ENCODE peak calls at places on chromosomes 16 and 17, in nine cellular contexts. W is testis, O is A549, F is Peyer's patch, Q is H54, H is adrenal gland, T is gastrocnemius medialis, X is IMR-90, A is ovary. D is an unnamed sample.

GRCh38 chr16:17408955-17409441 is 61.8 kb downstream of the XYLT1 start:
- DNase-seq in T (no peak), A (no peak), Q (no peak), F (no peak), H (no peak), O (no peak), W (no peak), X (no peak), D (no peak)

GRCh38 chr16:23256440-23256839 is 45.7 kb upstream of the SCNN1B start:
- DNase-seq in X (no peak), H (no peak), Q (no peak), F (no peak), W (no peak), T (no peak), O (no peak), A (no peak), D (no peak)

GRCh38 chr17:62380253-62380652 is at the start of gene EFCAB3:
- DNase-seq in W (no peak), Q (no peak), X (no peak), T (no peak), F (no peak), O (no peak), A (no peak), H (no peak), D (no peak)

GRCh38 chr17:77400445-77400870 is 259.7 kb downstream of the SEC14L1 start:
- DNase-seq in Q (no peak), T (no peak), X (no peak), H (no peak), O (no peak), W (no peak), F (no peak), A (no peak), D (peak)

GRCh38 chr17:74603032-74603635 is 11.1 kb upstream of the CD300LD start:
- DNase-seq in T (no peak), F (no peak), X (no peak), H (no peak), W (no peak), O (no peak), A (no peak), Q (no peak), D (no peak)

GRCh38 chr17:21042434-21043295 is at the start of gene USP22:
- DNase-seq in F (peak), A (no peak), O (peak), T (peak), X (no peak), Q (peak), W (no peak), H (no peak), D (peak)

GRCh38 chr16:72787130-72787518 is 260.8 kb downstream of the ZFHX3 start:
- DNase-seq in O (no peak), T (no peak), X (no peak), A (no peak), H (no peak), F (no peak), W (peak), Q (no peak), D (no peak)

GRCh38 chr16:67327774-67328173 is 1.2 kb downstream of the LRRC36 start:
- DNase-seq in A (no peak), O (no peak), H (no peak), X (no peak), F (no peak), Q (no peak), T (no peak), W (no peak), D (no peak)

GRCh38 chr16:85757341-85757822 is 6.5 kb upstream of the C16orf74 start:
- DNase-seq in F (no peak), A (no peak), T (no peak), O (no peak), X (peak), W (no peak), H (no peak), Q (no peak), D (no peak)

GRCh38 chr17:73401911-73402310 is 90.1 kb upstream of the CDC42EP4 start:
- DNase-seq in X (peak), Q (no peak), O (no peak), W (peak), H (peak), T (no peak), F (no peak), A (peak), D (no peak)

GRCh38 chr16:79842197-79842596 is 241.7 kb upstream of the MAF start:
- DNase-seq in W (no peak), X (no peak), H (no peak), F (no peak), O (no peak), A (no peak), Q (no peak), T (no peak), D (no peak)

GRCh38 chr16:67396159-67396774 is 3.0 kb upstream of the TPPP3 start:
- DNase-seq in X (peak), O (peak), Q (peak), T (peak), W (peak), H (peak), A (peak), F (peak), D (peak)

GRCh38 chr16:15829460-15829859 is 27.4 kb downstream of the MYH11 start:
- DNase-seq in A (peak), W (peak), X (peak), F (no peak), T (peak), H (peak), Q (no peak), O (no peak), D (peak)

GRCh38 chr17:6070280-6070894 is at the start of gene WSCD1:
- DNase-seq in O (peak), Q (no peak), H (peak), A (no peak), X (no peak), W (peak), T (no peak), F (peak), D (peak)

GRCh38 chr17:55171634-55172328 is 93.0 kb upstream of the HLF start:
- DNase-seq in O (no peak), T (no peak), H (no peak), X (no peak), W (no peak), A (no peak), F (no peak), Q (no peak), D (no peak)

GRCh38 chr16:51577621-51578303 is 426.7 kb upstream of the SALL1 start:
- DNase-seq in O (no peak), Q (no peak), X (peak), A (no peak), H (no peak), W (no peak), T (no peak), F (no peak), D (no peak)

GRCh38 chr16:50121721-50122445 is 31.2 kb upstream of the TENT4B start:
- DNase-seq in W (no peak), Q (no peak), T (no peak), F (no peak), H (no peak), A (no peak), O (no peak), X (no peak), D (no peak)

GRCh38 chr16:26263406-26263805 is 571.6 kb downstream of the HS3ST4 start:
- DNase-seq in T (no peak), W (no peak), H (no peak), X (no peak), A (no peak), F (no peak), Q (no peak), O (no peak), D (no peak)

GRCh38 chr17:69269174-69269998 is 40.8 kb upstream of the ABCA10 start:
- DNase-seq in F (no peak), T (no peak), X (peak), A (no peak), H (no peak), W (no peak), Q (no peak), O (no peak), D (no peak)

GRCh38 chr17:82614095-82614631 is 34.1 kb downstream of the WDR45B start:
- DNase-seq in Q (no peak), W (no peak), X (no peak), T (no peak), F (no peak), O (no peak), H (no peak), A (no peak), D (no peak)

GRCh38 chr16:77306050-77306616 is 106.9 kb downstream of the SYCE1L start:
- DNase-seq in H (no peak), Q (no peak), X (no peak), W (no peak), O (no peak), T (no peak), F (no peak), A (no peak), D (no peak)

GRCh38 chr16:79528281-79528680 is 72.3 kb downstream of the MAF start:
- DNase-seq in H (no peak), O (no peak), W (no peak), X (no peak), A (no peak), F (no peak), T (no peak), Q (no peak), D (no peak)

GRCh38 chr17:81508639-81509047 is 4.0 kb downstream of the ACTG1 start:
- DNase-seq in F (no peak), A (no peak), H (no peak), Q (no peak), O (no peak), W (no peak), T (no peak), X (peak), D (no peak)

GRCh38 chr17:68576811-68577551 is 24.2 kb downstream of the FAM20A start:
- DNase-seq in Q (no peak), F (no peak), X (peak), W (peak), O (no peak), A (no peak), T (peak), H (no peak), D (no peak)

GRCh38 chr17:3766783-3767182 is 34.2 kb downstream of the ITGAE start:
- DNase-seq in Q (no peak), F (no peak), W (no peak), T (no peak), H (no peak), A (no peak), X (no peak), O (no peak), D (no peak)

GRCh38 chr17:41619162-41619933 is 5.0 kb downstream of the KRT17 start:
- DNase-seq in T (no peak), F (peak), O (no peak), W (no peak), Q (no peak), A (no peak), H (no peak), X (no peak), D (no peak)

GRCh38 chr17:45666046-45666600 is 118.0 kb upstream of the CRHR1 start:
- DNase-seq in W (no peak), O (no peak), X (no peak), T (no peak), Q (no peak), A (no peak), H (no peak), F (no peak), D (no peak)

GRCh38 chr17:80320496-80320895 is 59.8 kb downstream of the RNF213 start:
- DNase-seq in X (no peak), A (no peak), F (no peak), H (no peak), T (no peak), W (no peak), Q (no peak), O (no peak), D (no peak)

GRCh38 chr16:75080205-75081029 is 36.2 kb downstream of the LDHD start:
- DNase-seq in T (no peak), F (no peak), A (no peak), Q (peak), O (no peak), H (no peak), X (peak), W (no peak), D (no peak)

GRCh38 chr16:80719573-80719972 is 84.8 kb downstream of the CDYL2 start:
- DNase-seq in O (no peak), H (no peak), X (no peak), A (no peak), T (no peak), Q (no peak), F (no peak), W (no peak), D (no peak)

GRCh38 chr16:87075319-87075860 is 241.8 kb downstream of the C16orf95 start:
- DNase-seq in A (no peak), W (no peak), Q (no peak), X (no peak), F (no peak), H (no peak), T (no peak), O (no peak), D (no peak)

GRCh38 chr16:3311496-3311895 is 6.2 kb downstream of the ZNF75A start:
- DNase-seq in W (no peak), T (no peak), A (no peak), Q (no peak), H (no peak), X (no peak), F (no peak), O (no peak), D (no peak)

GRCh38 chr17:59791603-59792457 is 84.4 kb downstream of the VMP1 start:
- DNase-seq in W (no peak), T (no peak), O (no peak), A (no peak), F (no peak), H (no peak), X (peak), Q (no peak), D (no peak)

DNA sequence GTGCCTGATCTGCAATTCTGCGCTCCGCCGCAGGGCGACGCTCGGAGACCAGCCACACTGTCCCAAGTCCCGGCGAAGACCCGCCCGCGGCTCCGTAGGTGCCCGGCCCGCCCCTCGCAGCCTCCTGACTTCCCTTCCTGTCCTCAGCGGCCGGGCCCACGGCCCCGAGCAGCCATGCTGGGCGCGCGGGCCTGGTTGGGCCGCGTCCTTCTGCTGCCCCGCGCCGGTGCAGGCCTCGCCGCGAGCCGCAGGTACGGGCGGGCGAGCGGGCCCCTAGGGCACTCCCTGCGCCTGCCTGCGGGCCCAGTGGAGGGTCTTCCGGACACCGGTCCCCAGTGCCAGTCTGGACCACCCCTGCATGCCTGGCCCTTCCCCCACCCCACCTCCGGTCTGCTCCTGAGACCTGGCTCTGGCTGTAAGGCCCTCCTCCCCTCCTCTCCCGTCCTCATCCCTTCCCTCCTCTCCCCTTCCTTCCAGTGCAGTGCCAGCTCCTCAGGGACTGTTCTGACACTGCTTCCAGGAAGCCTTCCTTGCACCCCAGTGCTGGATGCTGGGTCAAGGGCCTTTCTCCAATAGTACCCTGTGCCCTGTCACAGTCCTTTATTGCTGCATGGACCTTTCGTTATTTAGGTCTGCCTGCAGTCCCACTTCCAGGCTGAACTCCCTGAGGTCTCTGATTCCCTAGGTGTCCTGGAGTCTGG is at the start of gene SPATA20:
- DNase-seq in W (peak), H (peak), A (peak), T (peak), F (peak), Q (peak), O (peak), X (peak), D (peak)
- TF ChIP-seq POLR2A in W (peak), H (peak), A (peak), T (peak), F (peak), Q (peak), O (peak), X (peak), D (no peak)

GRCh38 chr16:88640039-88640495 is 1.7 kb downstream of the IL17C start:
- DNase-seq in F (no peak), O (no peak), Q (no peak), W (no peak), T (no peak), X (no peak), A (no peak), H (no peak), D (no peak)

GRCh38 chr16:88638323-88639230 is at the start of gene IL17C:
- DNase-seq in W (no peak), H (no peak), T (no peak), F (peak), O (no peak), X (no peak), A (no peak), Q (no peak), D (peak)

GRCh38 chr16:88639231-88640038 is 1.1 kb downstream of the IL17C start:
- DNase-seq in W (no peak), A (no peak), T (no peak), Q (no peak), X (no peak), H (no peak), O (no peak), F (peak), D (peak)

GRCh38 chr16:88642881-88643545 is 4.6 kb downstream of the IL17C start:
- DNase-seq in H (no peak), Q (no peak), O (no peak), W (no peak), T (no peak), A (no peak), F (no peak), X (no peak), D (no peak)

DNA sequence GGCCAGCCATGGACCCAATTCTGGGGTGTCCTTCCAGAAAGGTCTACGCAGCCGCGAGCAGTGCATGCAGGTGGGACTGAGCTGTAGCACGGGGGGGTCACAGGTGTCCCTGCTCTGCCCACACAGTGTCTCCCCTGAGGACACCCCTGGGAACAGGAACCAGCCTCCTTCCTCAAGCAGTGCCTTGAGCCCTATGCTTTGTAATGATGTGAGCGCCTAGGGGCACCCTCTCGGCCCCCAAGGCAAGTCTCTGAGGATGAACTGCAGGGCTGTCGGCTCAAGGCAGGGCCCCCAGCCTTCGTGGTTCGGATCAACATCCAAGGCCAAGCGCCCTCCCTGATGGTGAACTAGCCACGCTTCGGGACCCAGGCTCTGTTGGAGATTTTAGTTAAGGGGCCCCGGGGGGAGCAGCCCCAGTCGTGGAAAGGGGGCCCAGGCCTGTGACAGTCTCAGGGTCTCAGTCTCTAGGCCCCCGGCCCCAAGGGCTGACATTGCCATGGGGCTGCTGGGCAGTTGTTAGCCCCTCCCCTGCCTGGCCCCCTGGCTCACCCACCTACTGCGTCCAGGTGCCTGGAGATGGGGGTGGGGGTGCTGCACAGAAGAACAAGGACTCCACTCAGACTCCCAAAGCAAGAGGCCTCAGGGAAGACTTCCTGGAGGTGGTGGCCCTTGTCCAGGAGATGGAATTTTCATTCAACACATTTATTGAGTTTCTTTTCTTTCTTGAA is 2.3 kb downstream of the IL17C start:
- DNase-seq in T (no peak), O (no peak), W (no peak), X (no peak), H (no peak), Q (no peak), F (no peak), A (no peak), D (no peak)
- TF ChIP-seq POLR2A in T (no peak), O (no peak), W (no peak), X (no peak), H (no peak), Q (no peak), F (no peak), A (no peak), D (no peak)

DNA sequence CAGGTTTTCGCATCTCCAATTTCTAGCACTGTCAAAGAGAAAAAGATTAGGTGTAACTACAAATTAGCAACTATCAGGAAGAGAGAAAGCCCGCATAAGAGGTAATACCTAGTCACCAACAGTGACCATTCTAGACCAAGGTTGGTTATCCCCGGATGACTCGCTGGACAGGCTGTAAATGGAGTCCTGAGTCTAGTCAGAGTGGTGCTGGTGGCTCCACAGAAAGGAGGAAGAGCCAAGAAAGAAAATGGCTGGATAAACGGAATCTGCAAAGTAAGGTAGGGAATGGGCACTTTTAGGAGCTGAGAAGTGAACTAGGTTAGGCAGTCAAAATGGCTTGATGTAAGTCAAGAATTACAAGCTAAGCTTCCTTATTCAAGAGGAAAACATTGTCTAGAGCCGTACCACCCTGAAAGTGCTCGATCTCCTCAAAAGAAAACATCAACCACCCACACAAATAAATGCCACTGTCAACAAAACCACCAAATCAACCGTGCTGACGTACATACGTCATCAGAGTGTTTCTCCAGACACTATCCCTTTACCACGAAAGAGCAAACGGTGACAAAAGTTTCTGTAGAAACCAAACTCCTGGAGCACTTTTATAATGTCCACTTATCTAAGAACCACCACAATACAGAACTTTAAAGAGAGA is 2.2 kb downstream of the GSPT1 start:
- DNase-seq in Q (no peak), T (no peak), O (no peak), X (peak), H (no peak), A (no peak), W (no peak), F (no peak), D (no peak)
- TF ChIP-seq POLR2A in Q (no peak), T (no peak), O (no peak), X (no peak), H (no peak), A (no peak), W (no peak), F (no peak), D (no peak)

GRCh38 chr17:56896217-56896967 is 17.5 kb downstream of the TRIM25 start:
- DNase-seq in F (no peak), H (no peak), A (no peak), T (no peak), W (no peak), X (no peak), O (no peak), Q (no peak), D (peak)

GRCh38 chr17:56899403-56899802 is 14.4 kb downstream of the TRIM25 start:
- DNase-seq in X (no peak), H (no peak), A (no peak), F (no peak), O (no peak), T (no peak), W (no peak), Q (no peak), D (no peak)

GRCh38 chr17:56896968-56897359 is 16.9 kb downstream of the TRIM25 start:
- DNase-seq in Q (no peak), W (no peak), A (no peak), X (no peak), O (no peak), H (no peak), F (no peak), T (no peak), D (peak)

GRCh38 chr17:56898874-56899273 is 15.0 kb downstream of the TRIM25 start:
- DNase-seq in T (no peak), Q (no peak), A (no peak), X (no peak), F (no peak), W (no peak), O (no peak), H (no peak), D (no peak)

GRCh38 chr17:56897646-56898424 is 16.0 kb downstream of the TRIM25 start:
- DNase-seq in A (no peak), H (no peak), X (no peak), W (no peak), Q (no peak), O (no peak), T (no peak), F (no peak), D (no peak)
- TF ChIP-seq POLR2A in A (no peak), H (no peak), X (no peak), W (no peak), Q (no peak), O (no peak), T (no peak), F (no peak), D (no peak)